ENCODE peak calls at places on chromosomes 5 and 9, in four cellular contexts. M, N, T and X are unnamed samples.

GRCh38 chr5:157143127-157143959 is 678 bp upstream of the MED7 start:
- DNase-seq in M (peak; percentile 84), N (peak; percentile 4), T (peak; percentile 35), X (peak; percentile 64)

GRCh38 chr5:16784843-16785791 is 151.0 kb downstream of the MYO10 start:
- DNase-seq in M (no peak), N (no peak), T (no peak), X (peak; percentile 48)

GRCh38 chr5:34469971-34470370 is 186.2 kb upstream of the RAI14 start:
- DNase-seq in M (no peak), N (no peak), T (no peak), X (no peak)

GRCh38 chr5:146588806-146589355 is 72.9 kb upstream of the GPR151 start:
- DNase-seq in M (no peak), N (no peak), T (no peak), X (no peak)

GRCh38 chr9:96688215-96688614 is 33.1 kb upstream of the PRXL2C start:
- DNase-seq in M (no peak), N (no peak), T (no peak), X (no peak)

GRCh38 chr9:15286288-15286834 is 20.7 kb downstream of the TTC39B start:
- DNase-seq in M (no peak), N (no peak), T (no peak), X (no peak)

GRCh38 chr9:89436326-89436725 is 61.6 kb downstream of the SEMA4D start:
- DNase-seq in M (no peak), N (no peak), T (no peak), X (no peak)

GRCh38 chr9:98962861-98963260 is 19.2 kb downstream of the COL15A1 start:
- DNase-seq in M (no peak), N (no peak), T (no peak), X (no peak)

GRCh38 chr5:73318308-73318719 is 130.3 kb downstream of the FOXD1 start:
- DNase-seq in M (no peak), N (no peak), T (no peak), X (no peak)

GRCh38 chr5:173458819-173459218 is 130.6 kb upstream of the STC2 start:
- DNase-seq in M (no peak), N (no peak), T (no peak), X (no peak)

GRCh38 chr5:155103164-155103563 is 89.6 kb downstream of the KIF4B start:
- DNase-seq in M (no peak), N (no peak), T (no peak), X (no peak)

GRCh38 chr5:116045821-116046220 is 13.5 kb downstream of the ARL14EPL start:
- DNase-seq in M (no peak), N (no peak), T (no peak), X (no peak)

GRCh38 chr9:115164511-115164974 is 46.6 kb upstream of the TNC start:
- DNase-seq in M (no peak), N (no peak), T (no peak), X (peak; percentile 42)

GRCh38 chr5:116837876-116838568 is 263.4 kb upstream of the SEMA6A start:
- DNase-seq in M (no peak), N (no peak), T (no peak), X (no peak)

GRCh38 chr9:26779072-26779471 is 113.5 kb downstream of the CAAP1 start:
- DNase-seq in M (no peak), N (no peak), T (no peak), X (no peak)

GRCh38 chr9:95570150-95570549 is 53.4 kb upstream of the PTCH1 start:
- DNase-seq in M (no peak), N (no peak), T (no peak), X (no peak)

GRCh38 chr9:24602687-24603352 is 57.1 kb upstream of the IZUMO3 start:
- DNase-seq in M (no peak), N (no peak), T (no peak), X (no peak)

GRCh38 chr5:90386099-90386710 is 23.4 kb downstream of the CETN3 start:
- DNase-seq in M (no peak), N (no peak), T (no peak), X (no peak)

GRCh38 chr5:159826351-159827222 is 89.7 kb upstream of the ADRA1B start:
- DNase-seq in M (peak; percentile 76), N (peak; percentile 90), T (peak; percentile 33), X (no peak)

GRCh38 chr5:3051400-3051799 is 299.9 kb upstream of the IRX2 start:
- DNase-seq in M (no peak), N (no peak), T (no peak), X (no peak)

GRCh38 chr5:147391781-147392180 is 118.1 kb downstream of the DPYSL3 start:
- DNase-seq in M (peak; percentile 48), N (peak; percentile 41), T (peak; percentile 66), X (peak; percentile 74)

GRCh38 chr9:92696619-92697018 is 26.7 kb upstream of the IPPK start:
- DNase-seq in M (no peak), N (no peak), T (no peak), X (no peak)
- TF ChIP-seq CTCF in M (no peak), N (no peak), T (no peak), X (no peak)

GRCh38 chr9:32550609-32551490 is 1.3 kb upstream of the SMIM27 start:
- DNase-seq in M (peak; percentile 97), N (peak; percentile 84), T (peak; percentile 93), X (peak; percentile 98)
- TF ChIP-seq POLR2A in M (no peak), N (peak; percentile 64), T (peak; percentile 40), X (no peak)

DNA sequence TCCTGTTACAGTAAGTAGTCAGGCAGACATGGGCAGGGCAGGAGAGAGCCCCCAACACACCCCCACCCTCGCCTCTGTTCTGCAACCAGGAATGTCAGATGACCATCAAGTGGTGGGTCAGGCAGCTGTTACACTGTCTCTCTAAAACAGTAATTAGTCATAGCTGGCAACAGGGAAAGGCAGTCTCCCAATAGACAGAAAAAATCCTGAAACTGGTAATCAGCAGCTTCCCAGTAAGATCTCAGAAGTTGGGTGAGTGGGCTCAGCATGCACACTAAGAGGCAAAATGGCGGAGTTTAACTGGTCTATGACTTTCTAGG is 90.2 kb downstream of the C5orf15 start:
- DNase-seq in M (no peak), N (no peak), T (no peak), X (no peak)
- H3K27ac ChIP-seq in M (no peak overlapping the region), N (no peak overlapping the region), T (no peak overlapping the region), X (no peak overlapping the region)

GRCh38 chr5:74541381-74541781 is 99.1 kb downstream of the ENC1 start:
- DNase-seq in M (no peak), N (no peak), T (no peak), X (no peak)

GRCh38 chr5:74540582-74540981 is 99.9 kb downstream of the ENC1 start:
- DNase-seq in M (no peak), N (no peak), T (no peak), X (no peak)

GRCh38 chr5:74539986-74540385 is 100.5 kb downstream of the ENC1 start:
- DNase-seq in M (no peak), N (no peak), T (no peak), X (no peak)

GRCh38 chr5:74536658-74537057 is 103.9 kb downstream of the ENC1 start:
- DNase-seq in M (no peak), N (no peak), T (no peak), X (no peak)

DNA sequence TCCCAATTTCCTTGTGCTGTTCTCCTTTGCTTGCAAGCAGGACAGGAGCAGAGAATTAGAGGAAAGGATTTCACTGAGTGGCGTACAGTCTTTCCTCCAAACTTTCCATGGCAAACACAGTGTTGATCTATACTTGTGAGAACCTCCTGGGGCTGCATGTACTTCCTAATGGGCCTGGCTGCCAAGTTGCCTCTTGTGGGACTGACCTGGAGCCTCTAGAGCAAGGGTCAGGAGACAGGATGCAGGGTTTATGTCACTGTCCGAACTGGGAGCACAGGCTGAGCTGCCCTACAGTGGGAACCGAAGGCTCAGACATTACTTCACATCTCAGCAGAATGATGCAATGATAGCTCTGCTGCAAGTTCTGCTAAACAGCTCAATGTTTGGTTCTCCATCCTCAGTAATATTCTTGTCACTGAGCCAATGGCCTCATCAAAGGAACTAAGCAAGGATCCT is 102.3 kb downstream of the ENC1 start:
- DNase-seq in M (no peak), N (peak; percentile 39), T (peak; percentile 84), X (peak; percentile 72)
- TF ChIP-seq CTCF in M (no peak), N (no peak), T (no peak), X (no peak)

GRCh38 chr9:137554349-137554748 is 2.7 kb downstream of the MRPL41 start:
- DNase-seq in M (no peak), N (no peak), T (no peak), X (no peak)

GRCh38 chr9:137551656-137552534 is at the start of gene MRPL41:
- DNase-seq in M (peak; percentile 92), N (peak; percentile 80), T (peak; percentile 90), X (peak; percentile 90)

GRCh38 chr9:137547687-137548543 is 2.3 kb downstream of the PNPLA7 start:
- DNase-seq in M (no peak), N (peak; percentile 52), T (no peak), X (no peak)

GRCh38 chr9:137550958-137551655 is 572 bp upstream of the MRPL41 start:
- DNase-seq in M (peak; percentile 93), N (peak; percentile 50), T (peak; percentile 74), X (no peak)

GRCh38 chr9:137550241-137550621 is at the start of gene PNPLA7:
- DNase-seq in M (peak; percentile 86), N (peak; percentile 94), T (peak; percentile 90), X (peak; percentile 93)
- TF ChIP-seq POLR2A in M (no peak), N (no peak), T (peak; percentile 22), X (no peak)